ENCODE peak calls at places on chromosome 22, in six cellular contexts. X, D, I, Y, Z and M are unnamed samples.

GRCh38 chr22:30017375-30017774 is 62.9 kb upstream of the HORMAD2 start:
- DNase-seq in X (no peak), D (peak; percentile 54), I (no peak), Y (no peak), Z (no peak), M (no peak)

GRCh38 chr22:36221799-36222751 is 17.3 kb downstream of the APOL2 start:
- DNase-seq in X (peak; percentile 62), D (no peak), I (peak; percentile 44), Y (no peak), Z (peak; percentile 48), M (peak; percentile 62)

GRCh38 chr22:21990449-21991308 is 8.1 kb upstream of the TOP3B start:
- DNase-seq in X (no peak), D (no peak), I (no peak), Y (no peak), Z (no peak), M (no peak)

GRCh38 chr22:17501679-17502285 is 61.5 kb upstream of the SLC25A18 start:
- DNase-seq in X (no peak), D (peak; percentile 65), I (no peak), Y (no peak), Z (peak; percentile 76), M (peak; percentile 85)

GRCh38 chr22:30513462-30513861 is 8.0 kb upstream of the SEC14L4 start:
- DNase-seq in X (no peak), D (no peak), I (no peak), Y (no peak), Z (no peak), M (no peak)

GRCh38 chr22:48637231-48637630 is 1190.4 kb downstream of the BRD1 start:
- DNase-seq in X (no peak), D (no peak), I (no peak), Y (no peak), Z (no peak), M (no peak)

GRCh38 chr22:46322711-46323110 is 12.8 kb upstream of the TRMU start:
- DNase-seq in X (no peak), D (no peak), I (no peak), Y (no peak), Z (no peak), M (no peak)

GRCh38 chr22:25351631-25352293 is 132.3 kb downstream of the CRYBB2 start:
- DNase-seq in X (no peak), D (no peak), I (no peak), Y (no peak), Z (no peak), M (no peak)

GRCh38 chr22:49575703-49576081 is 252.0 kb downstream of the BRD1 start:
- DNase-seq in X (no peak), D (no peak), I (no peak), Y (no peak), Z (no peak), M (no peak)

GRCh38 chr22:39380331-39380730 is 19.2 kb upstream of the TAB1 start:
- DNase-seq in X (no peak), D (no peak), I (no peak), Y (no peak), Z (no peak), M (no peak)

GRCh38 chr22:35622132-35622913 is 5.2 kb upstream of the MB start:
- DNase-seq in X (no peak), D (no peak), I (no peak), Y (peak; percentile 65), Z (no peak), M (no peak)

DNA sequence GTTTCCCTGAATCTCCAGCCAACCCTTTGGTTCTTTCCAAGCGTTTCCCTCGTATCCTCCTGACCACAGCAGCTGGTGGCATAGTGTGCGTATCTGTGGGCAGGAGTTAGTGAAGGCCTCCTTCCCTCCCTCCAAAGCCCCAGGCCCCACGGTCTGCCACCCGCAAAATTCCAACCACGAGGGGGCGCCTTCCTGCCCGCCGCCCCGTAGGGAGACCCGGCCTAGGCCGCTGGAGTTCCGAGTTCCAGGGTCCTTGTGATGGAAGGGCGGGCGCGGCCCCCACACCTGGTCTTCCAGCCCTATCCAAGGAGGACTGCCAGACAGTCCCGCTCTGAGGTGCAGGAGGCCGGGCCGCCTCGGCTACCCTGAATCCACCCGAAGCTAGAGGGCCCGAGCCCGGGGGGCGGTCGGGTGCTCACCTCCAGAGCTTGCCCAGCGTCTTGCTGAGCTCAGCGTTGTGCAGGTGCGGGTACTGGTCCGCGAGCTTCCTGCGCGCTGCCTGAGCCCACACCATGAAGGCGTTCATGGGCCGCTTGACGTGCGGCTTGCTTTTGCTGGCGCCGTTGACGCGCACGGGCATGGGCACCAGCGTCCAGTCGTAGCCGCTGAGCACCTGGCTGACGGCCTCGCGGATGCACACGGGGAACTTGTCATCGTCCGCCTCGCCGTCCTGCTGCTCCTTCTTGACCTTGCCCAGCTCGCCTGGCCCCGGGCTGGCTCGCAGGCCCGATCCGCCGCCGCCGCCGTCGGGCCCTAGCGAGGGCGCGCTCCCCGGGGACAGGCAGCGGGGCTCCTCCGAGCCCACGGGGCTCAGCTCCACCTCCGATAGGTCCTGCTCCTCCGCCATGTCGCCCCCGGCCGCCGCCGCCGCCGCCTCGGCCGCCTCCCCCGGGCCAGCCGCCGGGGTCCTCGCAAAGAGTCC is 1.2 kb downstream of the SOX10 start:
- DNase-seq in X (no peak), D (no peak), I (no peak), Y (no peak), Z (no peak), M (no peak)
- TF ChIP-seq CTCF in X (no peak), D (no peak), I (peak; percentile 54), Y (peak; percentile 30), Z (no peak), M (peak; percentile 36)

GRCh38 chr22:20498913-20499312 is 3.3 kb upstream of the KLHL22 start:
- DNase-seq in X (no peak), D (no peak), I (no peak), Y (no peak), Z (no peak), M (no peak)
- TF ChIP-seq CTCF in X (no peak), D (no peak), I (no peak), Y (no peak), Z (no peak), M (no peak)

GRCh38 chr22:23774114-23774921 is 1.7 kb downstream of the MMP11 start:
- DNase-seq in X (no peak), D (no peak), I (no peak), Y (no peak), Z (no peak), M (no peak)
- TF ChIP-seq CTCF in X (no peak), D (no peak), I (no peak), Y (no peak), Z (no peak), M (no peak)

GRCh38 chr22:23375031-23375827 is 194.9 kb downstream of the BCR start:
- DNase-seq in X (no peak), D (no peak), I (no peak), Y (no peak), Z (no peak), M (no peak)

GRCh38 chr22:23373601-23374000 is 193.3 kb downstream of the BCR start:
- DNase-seq in X (no peak), D (no peak), I (no peak), Y (no peak), Z (no peak), M (no peak)

GRCh38 chr22:23380230-23380573 is 199.9 kb downstream of the IGLL1 start:
- DNase-seq in X (no peak), D (no peak), I (no peak), Y (no peak), Z (no peak), M (no peak)

GRCh38 chr22:23377767-23378166 is 197.5 kb downstream of the BCR start:
- DNase-seq in X (no peak), D (no peak), I (no peak), Y (no peak), Z (no peak), M (no peak)

GRCh38 chr22:23376256-23376655 is 195.9 kb downstream of the BCR start:
- DNase-seq in X (no peak), D (no peak), I (no peak), Y (no peak), Z (peak; percentile 61), M (peak; percentile 6)
- TF ChIP-seq CTCF in X (no peak), D (peak; percentile 25), I (no peak), Y (no peak), Z (peak; percentile 46), M (peak; percentile 15)